ENCODE peak calls at places on chromosome 12, in seven cellular contexts. One of them, this sample, is unnamed.

GRCh38 chr12:110223777-110224378 is 57.2 kb upstream of the ATP2A2 start:
- DNase-seq in trophoblast cell: peak
- DNase-seq in H9: no peak
- DNase-seq in neuronal stem cell: no peak
- DNase-seq in mesenchymal stem cell: no peak
- DNase-seq in H1: no peak
- DNase-seq in IMR-90: peak
- DNase-seq in this sample: peak

GRCh38 chr12:4393211-4393610 is 13.7 kb upstream of the FGF23 start:
- DNase-seq in H9: no peak
- DNase-seq in mesenchymal stem cell: no peak
- DNase-seq in H1: no peak
- DNase-seq in trophoblast cell: no peak
- DNase-seq in IMR-90: no peak
- DNase-seq in neuronal stem cell: no peak
- DNase-seq in this sample: no peak

GRCh38 chr12:121751034-121751433 is 38.5 kb downstream of the TMEM120B start:
- DNase-seq in neuronal stem cell: no peak
- DNase-seq in IMR-90: no peak
- DNase-seq in mesenchymal stem cell: no peak
- DNase-seq in H9: no peak
- DNase-seq in H1: no peak
- DNase-seq in trophoblast cell: no peak
- DNase-seq in this sample: no peak

GRCh38 chr12:49903351-49903699 is 375 bp downstream of the FAIM2 start:
- DNase-seq in neuronal stem cell: no peak
- DNase-seq in IMR-90: no peak
- DNase-seq in H1: no peak
- DNase-seq in H9: no peak
- DNase-seq in mesenchymal stem cell: no peak
- DNase-seq in trophoblast cell: no peak
- DNase-seq in this sample: no peak

GRCh38 chr12:55694651-55695050 is 13.1 kb downstream of the ITGA7 start:
- DNase-seq in H9: no peak
- DNase-seq in IMR-90: no peak
- DNase-seq in H1: no peak
- DNase-seq in mesenchymal stem cell: no peak
- DNase-seq in trophoblast cell: no peak
- DNase-seq in neuronal stem cell: no peak
- DNase-seq in this sample: no peak

GRCh38 chr12:109582636-109583035 is 9.0 kb downstream of the MVK start:
- DNase-seq in neuronal stem cell: no peak
- DNase-seq in IMR-90: no peak
- DNase-seq in H1: no peak
- DNase-seq in mesenchymal stem cell: no peak
- DNase-seq in H9: peak
- DNase-seq in trophoblast cell: no peak
- DNase-seq in this sample: peak

GRCh38 chr12:11688831-11689230 is 39.4 kb downstream of the ETV6 start:
- DNase-seq in neuronal stem cell: no peak
- DNase-seq in trophoblast cell: no peak
- DNase-seq in H1: no peak
- DNase-seq in H9: no peak
- DNase-seq in mesenchymal stem cell: peak
- DNase-seq in IMR-90: peak
- DNase-seq in this sample: no peak

GRCh38 chr12:1567852-1568251 is 26.5 kb downstream of the FBXL14 start:
- DNase-seq in mesenchymal stem cell: no peak
- DNase-seq in H9: no peak
- DNase-seq in IMR-90: no peak
- DNase-seq in neuronal stem cell: no peak
- DNase-seq in trophoblast cell: no peak
- DNase-seq in H1: no peak
- DNase-seq in this sample: no peak

GRCh38 chr12:76123301-76124212 is 39.1 kb upstream of the NAP1L1 start:
- DNase-seq in H9: no peak
- DNase-seq in trophoblast cell: peak
- DNase-seq in mesenchymal stem cell: peak
- DNase-seq in H1: no peak
- DNase-seq in neuronal stem cell: no peak
- DNase-seq in IMR-90: peak
- DNase-seq in this sample: no peak

GRCh38 chr12:95326450-95326849 is 108.8 kb downstream of the VEZT start:
- DNase-seq in H1: no peak
- DNase-seq in mesenchymal stem cell: no peak
- DNase-seq in neuronal stem cell: no peak
- DNase-seq in IMR-90: peak
- DNase-seq in H9: no peak
- DNase-seq in trophoblast cell: peak
- DNase-seq in this sample: no peak

GRCh38 chr12:67193705-67194104 is 75.5 kb upstream of the CAND1 start:
- DNase-seq in neuronal stem cell: peak
- DNase-seq in IMR-90: peak
- DNase-seq in H1: no peak
- DNase-seq in H9: peak
- DNase-seq in trophoblast cell: peak
- DNase-seq in mesenchymal stem cell: peak
- DNase-seq in this sample: peak

GRCh38 chr12:53995311-53996187 is 4.4 kb upstream of the HOXC9 start:
- DNase-seq in H9: peak
- DNase-seq in H1: no peak
- DNase-seq in IMR-90: no peak
- DNase-seq in mesenchymal stem cell: peak
- DNase-seq in trophoblast cell: peak
- DNase-seq in neuronal stem cell: no peak
- DNase-seq in this sample: no peak

GRCh38 chr12:89225808-89226368 is 126.4 kb downstream of the DUSP6 start:
- DNase-seq in IMR-90: peak
- DNase-seq in mesenchymal stem cell: peak
- DNase-seq in H9: peak
- DNase-seq in trophoblast cell: peak
- DNase-seq in H1: no peak
- DNase-seq in neuronal stem cell: no peak
- DNase-seq in this sample: peak

GRCh38 chr12:113794774-113795173 is 171.4 kb downstream of the RBM19 start:
- DNase-seq in trophoblast cell: no peak
- DNase-seq in H9: no peak
- DNase-seq in H1: no peak
- DNase-seq in neuronal stem cell: no peak
- DNase-seq in IMR-90: no peak
- DNase-seq in mesenchymal stem cell: no peak
- DNase-seq in this sample: no peak

GRCh38 chr12:80714055-80714454 is 2.7 kb upstream of the MYF5 start:
- DNase-seq in trophoblast cell: peak
- DNase-seq in H1: no peak
- DNase-seq in H9: peak
- DNase-seq in neuronal stem cell: no peak
- DNase-seq in IMR-90: peak
- DNase-seq in mesenchymal stem cell: peak
- DNase-seq in this sample: peak

GRCh38 chr12:71636704-71637115 is 26.9 kb downstream of the ZFC3H1 start:
- DNase-seq in H9: no peak
- DNase-seq in IMR-90: peak
- DNase-seq in trophoblast cell: peak
- DNase-seq in mesenchymal stem cell: peak
- DNase-seq in H1: no peak
- DNase-seq in neuronal stem cell: peak
- DNase-seq in this sample: peak

GRCh38 chr12:57744194-57744776 is 554 bp upstream of the TSPAN31 start:
- DNase-seq in mesenchymal stem cell: no peak
- DNase-seq in neuronal stem cell: no peak
- DNase-seq in H9: no peak
- DNase-seq in H1: no peak
- DNase-seq in IMR-90: peak
- DNase-seq in trophoblast cell: peak
- DNase-seq in this sample: no peak

DNA sequence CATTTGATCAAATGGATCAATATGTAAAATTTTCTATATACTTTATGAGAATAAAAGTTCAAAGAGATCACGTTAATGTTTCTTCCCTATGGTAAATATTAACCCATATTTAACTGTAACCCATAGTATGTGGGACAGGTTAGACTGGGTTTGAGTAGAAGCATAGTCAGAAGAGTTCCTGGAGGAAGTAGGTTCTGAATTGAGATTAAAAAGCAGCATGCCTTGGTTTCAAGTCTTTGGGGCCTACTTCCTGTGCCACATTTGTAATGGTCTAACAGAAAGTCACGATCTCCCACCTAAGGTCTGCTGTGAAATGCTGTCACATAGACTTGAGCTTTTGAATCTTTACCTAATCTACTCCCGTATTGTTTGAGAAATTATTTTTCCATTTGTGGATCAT is 63.8 kb downstream of the FIGNL2 start:
- DNase-seq in H1: no peak
- DNase-seq in trophoblast cell: no peak
- DNase-seq in mesenchymal stem cell: no peak
- DNase-seq in IMR-90: no peak
- DNase-seq in neuronal stem cell: no peak
- DNase-seq in H9: no peak
- DNase-seq in this sample: no peak
- H2BK120ac ChIP-seq in H1: no peak
- H2BK120ac ChIP-seq in trophoblast cell: no peak
- H2BK120ac ChIP-seq in mesenchymal stem cell: no peak
- H2BK120ac ChIP-seq in IMR-90: no peak
- H2BK120ac ChIP-seq in neuronal stem cell: no peak
- H2BK120ac ChIP-seq in H9: no peak
- H2BK120ac ChIP-seq in this sample: no peak

DNA sequence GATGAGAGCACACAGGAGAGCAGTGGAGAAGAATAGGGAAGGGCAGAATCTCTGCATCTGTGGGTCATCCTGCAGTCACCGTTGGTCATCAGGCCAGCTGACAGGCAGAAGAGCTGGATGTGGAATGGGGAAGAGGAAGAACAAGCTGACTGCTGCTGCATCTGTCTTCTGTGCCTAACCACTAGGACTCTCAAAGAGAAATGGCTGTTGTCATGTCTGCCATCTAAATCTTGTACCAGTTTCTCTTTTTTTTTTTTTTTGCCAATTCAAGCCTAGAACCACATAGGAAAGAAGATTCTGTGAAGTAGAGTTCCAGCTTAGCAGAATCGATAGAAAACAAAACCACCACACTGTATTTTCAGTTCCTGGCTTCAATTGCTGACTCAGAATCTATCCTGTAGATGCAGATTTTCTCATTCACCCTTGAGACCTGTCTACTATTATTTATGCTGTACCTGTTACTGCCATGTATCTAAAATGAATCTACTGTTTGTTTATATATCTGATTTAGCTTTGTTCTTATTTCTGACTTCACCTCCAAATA is 421.9 kb upstream of the PRICKLE1 start:
- DNase-seq in trophoblast cell: no peak
- DNase-seq in mesenchymal stem cell: no peak
- DNase-seq in neuronal stem cell: no peak
- DNase-seq in H9: no peak
- DNase-seq in IMR-90: no peak
- DNase-seq in H1: no peak
- DNase-seq in this sample: no peak
- H3K18ac ChIP-seq in trophoblast cell: no peak
- H3K18ac ChIP-seq in mesenchymal stem cell: no peak
- H3K18ac ChIP-seq in neuronal stem cell: no peak
- H3K18ac ChIP-seq in H9: no peak
- H3K18ac ChIP-seq in IMR-90: no peak
- H3K18ac ChIP-seq in H1: no peak
- H3K18ac ChIP-seq in this sample: no peak

DNA sequence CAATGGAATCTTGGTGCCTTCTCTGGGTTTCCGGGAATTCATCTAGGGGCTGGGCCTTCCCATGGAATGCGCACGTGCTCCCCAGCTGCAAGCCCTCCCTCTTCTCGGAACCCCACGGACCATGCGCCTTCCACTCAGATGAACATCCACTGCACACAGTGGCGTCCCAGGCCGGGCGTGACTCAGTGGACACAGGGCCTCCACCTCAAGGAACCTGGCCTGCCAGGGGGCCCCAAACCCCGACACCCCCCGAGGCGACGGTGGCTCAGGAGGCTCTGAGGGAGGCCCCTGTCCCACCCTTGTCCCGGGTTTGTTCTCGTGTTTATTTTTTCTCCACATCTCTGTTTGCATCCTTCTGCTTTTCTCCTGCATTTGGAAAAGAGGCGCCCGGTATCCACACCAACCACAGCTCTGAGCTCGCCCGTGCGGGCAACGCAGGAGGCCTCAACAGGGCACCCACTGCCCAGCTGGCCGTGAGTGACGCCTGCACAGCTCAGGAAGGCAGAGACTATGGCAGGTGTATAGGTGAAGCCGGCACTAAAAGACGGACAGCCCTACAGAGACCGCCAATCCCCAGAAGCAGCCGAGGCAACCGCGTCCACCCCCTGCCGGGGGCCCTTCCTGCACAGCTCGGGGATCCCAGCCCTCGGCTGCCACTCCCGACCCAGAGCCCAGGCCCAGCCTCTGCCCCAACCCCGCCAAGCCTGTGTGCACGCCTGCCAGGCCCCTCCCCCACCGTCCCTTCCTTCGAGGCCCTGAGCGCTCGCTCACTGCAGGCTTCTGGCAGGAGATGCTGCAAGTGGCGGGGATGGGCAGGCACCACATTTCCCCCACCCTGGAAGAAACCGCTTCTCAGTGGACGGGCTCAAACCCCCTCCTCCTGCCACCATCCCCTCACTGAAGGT is 23.8 kb upstream of the GALNT9 start:
- DNase-seq in IMR-90: no peak
- DNase-seq in mesenchymal stem cell: no peak
- DNase-seq in H9: peak
- DNase-seq in neuronal stem cell: no peak
- DNase-seq in trophoblast cell: no peak
- DNase-seq in H1: no peak
- DNase-seq in this sample: no peak
- H2BK120ac ChIP-seq in IMR-90: no peak
- H2BK120ac ChIP-seq in mesenchymal stem cell: no peak
- H2BK120ac ChIP-seq in H9: no peak
- H2BK120ac ChIP-seq in neuronal stem cell: no peak
- H2BK120ac ChIP-seq in trophoblast cell: no peak
- H2BK120ac ChIP-seq in H1: no peak
- H2BK120ac ChIP-seq in this sample: no peak

GRCh38 chr12:99959549-99960170 is 25.1 kb downstream of the ANKS1B start:
- DNase-seq in mesenchymal stem cell: peak
- DNase-seq in neuronal stem cell: no peak
- DNase-seq in IMR-90: no peak
- DNase-seq in H9: no peak
- DNase-seq in H1: no peak
- DNase-seq in trophoblast cell: no peak
- DNase-seq in this sample: no peak

GRCh38 chr12:99954724-99955123 is 30.0 kb downstream of the ANKS1B start:
- DNase-seq in H1: no peak
- DNase-seq in IMR-90: no peak
- DNase-seq in trophoblast cell: no peak
- DNase-seq in H9: no peak
- DNase-seq in mesenchymal stem cell: no peak
- DNase-seq in neuronal stem cell: no peak
- DNase-seq in this sample: no peak

GRCh38 chr12:99957866-99958466 is 26.8 kb downstream of the ANKS1B start:
- DNase-seq in IMR-90: no peak
- DNase-seq in trophoblast cell: no peak
- DNase-seq in neuronal stem cell: no peak
- DNase-seq in H9: no peak
- DNase-seq in mesenchymal stem cell: peak
- DNase-seq in H1: no peak
- DNase-seq in this sample: no peak

DNA sequence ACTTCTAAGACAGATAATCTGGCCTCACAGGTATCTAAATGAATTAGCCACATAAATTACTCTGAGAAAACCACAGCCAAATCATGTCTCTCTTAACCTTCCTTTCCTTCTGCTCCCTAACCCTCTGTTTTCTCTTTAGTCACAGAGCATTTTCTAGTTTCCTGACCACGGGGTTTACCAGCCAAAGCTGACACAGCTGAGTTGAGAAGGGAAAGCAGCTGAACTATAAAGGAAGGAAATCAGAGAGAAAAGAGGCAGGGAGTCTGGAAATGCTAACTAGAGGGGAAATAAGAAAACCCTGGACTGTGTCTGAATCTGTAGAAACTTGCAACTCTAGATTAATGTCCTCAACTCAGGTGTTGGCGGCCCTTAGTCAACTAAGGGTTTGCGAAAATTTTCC is 24.4 kb downstream of the ANKS1B start:
- DNase-seq in neuronal stem cell: no peak
- DNase-seq in mesenchymal stem cell: peak
- DNase-seq in H1: no peak
- DNase-seq in trophoblast cell: no peak
- DNase-seq in IMR-90: no peak
- DNase-seq in H9: no peak
- DNase-seq in this sample: no peak
- H3K18ac ChIP-seq in neuronal stem cell: no peak
- H3K18ac ChIP-seq in mesenchymal stem cell: no peak
- H3K18ac ChIP-seq in H1: no peak
- H3K18ac ChIP-seq in trophoblast cell: no peak
- H3K18ac ChIP-seq in IMR-90: no peak
- H3K18ac ChIP-seq in H9: no peak
- H3K18ac ChIP-seq in this sample: no peak